ENCODE peak calls at places on chromosome 9, in ten cellular contexts. U is AG04450; K is psoas muscle; O is mammary epithelial cell; V is aorta; M is effector memory CD4-positive, alpha-beta T cell; E is body of pancreas; B is keratinocyte; Q is cardiac muscle cell; C is MM.1S. N is an unnamed sample.

GRCh38 chr9:38044706-38045105 is 24.3 kb downstream of the SHB start:
- DNase-seq in U (no peak), K (no peak), O (no peak), V (no peak), M (no peak), E (no peak), B (no peak), Q (no peak), C (no peak), N (peak)

GRCh38 chr9:79221084-79221483 is 350.7 kb upstream of the TLE4 start:
- DNase-seq in U (no peak), K (no peak), O (peak), V (no peak), M (no peak), E (no peak), B (peak), Q (no peak), C (no peak), N (no peak)

GRCh38 chr9:131727184-131727785 is 12.6 kb downstream of the RAPGEF1 start:
- DNase-seq in U (no peak), K (peak), O (peak), V (no peak), M (no peak), E (no peak), B (peak), Q (no peak), C (no peak), N (no peak)

GRCh38 chr9:23258569-23258968 is 567.5 kb downstream of the ELAVL2 start:
- DNase-seq in U (no peak), K (no peak), O (no peak), V (no peak), M (no peak), E (no peak), B (no peak), Q (no peak), C (peak), N (no peak)

GRCh38 chr9:72527801-72528195 is 6.4 kb downstream of the TMC1 start:
- DNase-seq in U (no peak), K (no peak), O (no peak), V (no peak), M (no peak), E (no peak), B (no peak), Q (no peak), C (no peak), N (no peak)

GRCh38 chr9:18490591-18491370 is 16.8 kb downstream of the ADAMTSL1 start:
- DNase-seq in U (peak), K (no peak), O (peak), V (peak), M (no peak), E (no peak), B (peak), Q (no peak), C (no peak), N (no peak)

GRCh38 chr9:38039090-38039906 is 29.7 kb downstream of the SHB start:
- DNase-seq in U (no peak), K (peak), O (no peak), V (no peak), M (no peak), E (no peak), B (no peak), Q (peak), C (no peak), N (no peak)

GRCh38 chr9:88238281-88238571 is 100.0 kb upstream of the SPATA31C2 start:
- DNase-seq in U (no peak), K (no peak), O (no peak), V (no peak), M (no peak), E (no peak), B (no peak), Q (no peak), C (no peak), N (no peak)

GRCh38 chr9:121294181-121294743 is 26.3 kb downstream of the GSN start:
- DNase-seq in U (no peak), K (peak), O (no peak), V (peak), M (no peak), E (no peak), B (no peak), Q (no peak), C (no peak), N (no peak)

GRCh38 chr9:87336407-87336806 is 161.3 kb upstream of the DAPK1 start:
- DNase-seq in U (no peak), K (no peak), O (no peak), V (no peak), M (no peak), E (peak), B (no peak), Q (no peak), C (no peak), N (no peak)

GRCh38 chr9:116342941-116343340 is 189.3 kb downstream of the PAPPA start:
- DNase-seq in U (no peak), K (no peak), O (no peak), V (no peak), M (no peak), E (no peak), B (no peak), Q (no peak), C (no peak), N (no peak)

GRCh38 chr9:133737071-133737773 is 930 bp downstream of the SARDH start:
- DNase-seq in U (no peak), K (peak), O (no peak), V (peak), M (no peak), E (peak), B (no peak), Q (no peak), C (no peak), N (peak)

GRCh38 chr9:117491491-117491890 is 76.6 kb upstream of the ASTN2 start:
- DNase-seq in U (no peak), K (no peak), O (no peak), V (no peak), M (no peak), E (peak), B (no peak), Q (no peak), C (no peak), N (no peak)

GRCh38 chr9:128120741-128121465 is 6.6 kb downstream of the PTGES2 start:
- DNase-seq in U (no peak), K (peak), O (no peak), V (peak), M (no peak), E (no peak), B (no peak), Q (no peak), C (no peak), N (no peak)

GRCh38 chr9:38700695-38701094 is 19.2 kb downstream of the FAM240B start:
- DNase-seq in U (no peak), K (no peak), O (peak), V (no peak), M (no peak), E (no peak), B (peak), Q (no peak), C (no peak), N (no peak)

GRCh38 chr9:121678501-121679022 is 27.1 kb downstream of the DAB2IP start:
- DNase-seq in U (no peak), K (peak), O (no peak), V (no peak), M (no peak), E (no peak), B (no peak), Q (no peak), C (no peak), N (no peak)

GRCh38 chr9:94639045-94639995 is at the start of gene FBP1:
- DNase-seq in U (no peak), K (peak), O (no peak), V (peak), M (no peak), E (peak), B (no peak), Q (peak), C (peak), N (peak)

GRCh38 chr9:84975926-84976325 is 306.4 kb downstream of the NTRK2 start:
- DNase-seq in U (no peak), K (no peak), O (peak), V (no peak), M (no peak), E (no peak), B (no peak), Q (no peak), C (no peak), N (no peak)

GRCh38 chr9:21550392-21550791 is 68.3 kb upstream of the IFNE start:
- DNase-seq in U (no peak), K (no peak), O (no peak), V (no peak), M (no peak), E (no peak), B (no peak), Q (no peak), C (no peak), N (no peak)
- H3K27ac ChIP-seq in U (peak), K (no peak), O (peak), V (no peak), M (no peak), E (no peak), B (peak), Q (no peak), C (no peak), N (no peak)

GRCh38 chr9:136295055-136295454 is 8.8 kb downstream of the CCDC187 start:
- DNase-seq in U (no peak), K (no peak), O (no peak), V (no peak), M (no peak), E (no peak), B (no peak), Q (no peak), C (no peak), N (no peak)

GRCh38 chr9:136294437-136294836 is 9.5 kb downstream of the CCDC187 start:
- DNase-seq in U (no peak), K (peak), O (no peak), V (no peak), M (no peak), E (no peak), B (no peak), Q (no peak), C (no peak), N (no peak)

GRCh38 chr9:136292026-136292538 is 11.8 kb downstream of the CCDC187 start:
- DNase-seq in U (no peak), K (peak), O (no peak), V (no peak), M (no peak), E (no peak), B (no peak), Q (no peak), C (no peak), N (no peak)

GRCh38 chr9:136292591-136293448 is 11.1 kb downstream of the CCDC187 start:
- DNase-seq in U (no peak), K (peak), O (no peak), V (no peak), M (no peak), E (no peak), B (no peak), Q (no peak), C (no peak), N (no peak)

DNA sequence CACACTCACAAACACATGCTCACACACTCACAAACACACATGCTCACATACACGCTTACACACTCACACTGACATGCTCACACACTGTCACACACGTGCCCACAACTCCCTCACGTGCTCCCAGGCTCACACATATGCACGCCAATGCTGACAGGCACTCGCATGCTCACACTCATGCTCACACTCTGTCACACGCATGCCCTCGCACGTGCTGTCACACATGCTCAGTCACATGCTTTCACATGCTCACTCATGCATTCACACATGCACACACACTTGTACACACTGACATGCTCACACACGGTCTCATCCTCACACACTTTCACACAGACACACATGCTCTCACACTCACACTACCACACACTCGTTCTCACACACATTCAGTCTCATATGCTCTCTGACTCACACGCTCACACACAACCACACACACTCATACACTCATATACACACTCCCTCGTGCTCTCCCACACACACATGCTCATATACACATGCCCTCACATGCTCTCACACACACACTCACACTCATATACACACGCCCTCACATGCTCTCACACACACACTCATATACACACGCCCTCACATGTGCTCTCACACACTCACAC is 10.3 kb downstream of the CCDC187 start:
- DNase-seq in U (no peak), K (peak), O (no peak), V (no peak), M (no peak), E (no peak), B (no peak), Q (no peak), C (no peak), N (no peak)
- H3K4me3 ChIP-seq in U (no peak), K (no peak), O (no peak), V (no peak), M (no peak), E (no peak), B (no peak), Q (no peak), C (no peak), N (no peak)

DNA sequence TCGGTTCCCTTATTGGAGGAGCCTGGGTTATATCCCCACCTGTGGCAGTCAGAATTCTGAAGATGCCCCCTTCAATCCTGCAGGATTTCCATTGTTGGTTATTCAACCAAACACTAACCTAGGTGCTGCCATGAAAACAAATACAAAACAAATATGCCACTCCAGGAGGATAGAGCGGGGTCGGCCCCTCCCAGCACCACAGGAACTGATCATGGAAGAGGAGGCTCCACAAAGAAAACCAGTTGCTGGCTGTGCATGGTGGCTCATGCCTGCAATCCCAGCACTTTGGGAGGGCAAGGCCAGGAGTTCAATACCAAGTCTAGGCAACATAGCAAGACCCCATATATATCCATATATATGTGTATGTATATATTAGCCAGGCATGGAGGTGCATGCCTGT is 13.2 kb upstream of the ADGRD2 start:
- DNase-seq in U (no peak), K (no peak), O (no peak), V (no peak), M (no peak), E (no peak), B (no peak), Q (no peak), C (no peak), N (no peak)
- H3K27ac ChIP-seq in U (no peak), K (no peak), O (no peak), V (no peak), M (no peak), E (no peak), B (no peak), Q (no peak), C (peak), N (no peak)

GRCh38 chr9:36597412-36598178 is 24.9 kb downstream of the MELK start:
- DNase-seq in U (no peak), K (no peak), O (peak), V (no peak), M (no peak), E (no peak), B (no peak), Q (peak), C (no peak), N (no peak)

GRCh38 chr9:36598281-36598680 is 25.6 kb downstream of the MELK start:
- DNase-seq in U (peak), K (no peak), O (no peak), V (no peak), M (no peak), E (no peak), B (no peak), Q (no peak), C (no peak), N (no peak)

DNA sequence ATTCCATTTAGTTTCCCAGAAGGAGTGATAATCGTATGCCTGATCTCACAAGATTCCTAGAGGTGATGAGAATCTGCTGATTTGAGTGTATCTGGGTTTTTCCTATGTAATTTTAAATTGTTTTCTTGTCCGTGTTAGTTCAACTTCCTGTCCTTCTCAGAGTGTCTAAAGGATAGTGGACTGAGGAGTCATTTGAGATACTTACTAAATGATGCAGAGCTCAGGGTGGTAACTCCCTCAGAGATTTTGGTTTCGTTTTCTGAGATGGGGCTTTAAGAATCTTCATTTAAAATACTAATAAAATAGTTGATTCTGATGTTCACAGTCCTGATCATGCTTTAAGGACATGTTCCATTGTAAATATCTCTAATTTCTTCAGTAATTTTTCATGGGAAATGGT is 30.3 kb downstream of the MELK start:
- DNase-seq in U (no peak), K (no peak), O (no peak), V (no peak), M (no peak), E (no peak), B (no peak), Q (no peak), C (no peak), N (no peak)
- H3K4me3 ChIP-seq in U (no peak), K (no peak), O (no peak), V (no peak), M (no peak), E (no peak), B (no peak), Q (no peak), C (no peak), N (no peak)

GRCh38 chr9:4160284-4160683 is 139.6 kb downstream of the GLIS3 start:
- DNase-seq in U (no peak), K (no peak), O (no peak), V (no peak), M (no peak), E (no peak), B (no peak), Q (no peak), C (no peak), N (no peak)
- H3K27ac ChIP-seq in U (no peak), K (no peak), O (no peak), V (no peak), M (no peak), E (no peak), B (no peak), Q (no peak), C (no peak), N (no peak)

N was measured in thyroid gland.